ENCODE peak calls at places on chromosomes 6 and 20, in ten cellular contexts. One of them, this sample, is unnamed.

GRCh38 chr6:124854338-124854922 is 107.8 kb upstream of the RNF217 start:
- DNase-seq in H1: no peak
- DNase-seq in CD4-positive, CD25-positive, alpha-beta regulatory T cell: no peak
- DNase-seq in MM.1S: peak
- DNase-seq in AG10803: peak
- DNase-seq in lung: no peak
- DNase-seq in mesendoderm: no peak
- DNase-seq in heart right ventricle: no peak
- DNase-seq in fibroblast of pulmonary artery: peak
- DNase-seq in heart left ventricle: no peak
- DNase-seq in this sample: no peak

GRCh38 chr6:5679696-5680494 is 326.8 kb downstream of the NRN1 start:
- DNase-seq in H1: no peak
- DNase-seq in CD4-positive, CD25-positive, alpha-beta regulatory T cell: peak
- DNase-seq in MM.1S: no peak
- DNase-seq in AG10803: no peak
- DNase-seq in lung: no peak
- DNase-seq in mesendoderm: no peak
- DNase-seq in heart right ventricle: no peak
- DNase-seq in fibroblast of pulmonary artery: no peak
- DNase-seq in heart left ventricle: no peak
- DNase-seq in this sample: no peak

GRCh38 chr20:6152777-6153176 is 29.9 kb upstream of the FERMT1 start:
- DNase-seq in H1: no peak
- DNase-seq in CD4-positive, CD25-positive, alpha-beta regulatory T cell: no peak
- DNase-seq in MM.1S: no peak
- DNase-seq in AG10803: no peak
- DNase-seq in lung: no peak
- DNase-seq in mesendoderm: peak
- DNase-seq in heart right ventricle: no peak
- DNase-seq in fibroblast of pulmonary artery: no peak
- DNase-seq in heart left ventricle: no peak
- DNase-seq in this sample: no peak

GRCh38 chr6:137739544-137739943 is 127.5 kb upstream of the TNFAIP3 start:
- DNase-seq in H1: no peak
- DNase-seq in CD4-positive, CD25-positive, alpha-beta regulatory T cell: no peak
- DNase-seq in MM.1S: no peak
- DNase-seq in AG10803: no peak
- DNase-seq in lung: no peak
- DNase-seq in mesendoderm: no peak
- DNase-seq in heart right ventricle: no peak
- DNase-seq in fibroblast of pulmonary artery: no peak
- DNase-seq in heart left ventricle: no peak
- DNase-seq in this sample: no peak

GRCh38 chr20:50415516-50416268 is 94.5 kb upstream of the PTPN1 start:
- DNase-seq in H1: no peak
- DNase-seq in CD4-positive, CD25-positive, alpha-beta regulatory T cell: no peak
- DNase-seq in MM.1S: no peak
- DNase-seq in AG10803: peak
- DNase-seq in lung: peak
- DNase-seq in mesendoderm: no peak
- DNase-seq in heart right ventricle: peak
- DNase-seq in fibroblast of pulmonary artery: peak
- DNase-seq in heart left ventricle: peak
- DNase-seq in this sample: peak

GRCh38 chr6:38802497-38802896 is 87.4 kb downstream of the DNAH8 start:
- DNase-seq in H1: no peak
- DNase-seq in CD4-positive, CD25-positive, alpha-beta regulatory T cell: no peak
- DNase-seq in MM.1S: no peak
- DNase-seq in AG10803: no peak
- DNase-seq in lung: no peak
- DNase-seq in mesendoderm: no peak
- DNase-seq in heart right ventricle: no peak
- DNase-seq in fibroblast of pulmonary artery: no peak
- DNase-seq in heart left ventricle: no peak
- DNase-seq in this sample: no peak

GRCh38 chr6:132300323-132300949 is 100.8 kb downstream of the MOXD1 start:
- DNase-seq in H1: no peak
- DNase-seq in CD4-positive, CD25-positive, alpha-beta regulatory T cell: peak
- DNase-seq in MM.1S: peak
- DNase-seq in AG10803: peak
- DNase-seq in lung: no peak
- DNase-seq in mesendoderm: peak
- DNase-seq in heart right ventricle: no peak
- DNase-seq in fibroblast of pulmonary artery: peak
- DNase-seq in heart left ventricle: no peak
- DNase-seq in this sample: no peak

GRCh38 chr20:438581-439469 is 23.5 kb downstream of the TBC1D20 start:
- DNase-seq in H1: no peak
- DNase-seq in CD4-positive, CD25-positive, alpha-beta regulatory T cell: peak
- DNase-seq in MM.1S: peak
- DNase-seq in AG10803: no peak
- DNase-seq in lung: no peak
- DNase-seq in mesendoderm: no peak
- DNase-seq in heart right ventricle: peak
- DNase-seq in fibroblast of pulmonary artery: no peak
- DNase-seq in heart left ventricle: no peak
- DNase-seq in this sample: peak

GRCh38 chr6:154441995-154442310 is 68.5 kb downstream of the CNKSR3 start:
- DNase-seq in H1: no peak
- DNase-seq in CD4-positive, CD25-positive, alpha-beta regulatory T cell: no peak
- DNase-seq in MM.1S: no peak
- DNase-seq in AG10803: no peak
- DNase-seq in lung: no peak
- DNase-seq in mesendoderm: no peak
- DNase-seq in heart right ventricle: no peak
- DNase-seq in fibroblast of pulmonary artery: no peak
- DNase-seq in heart left ventricle: no peak
- DNase-seq in this sample: no peak

GRCh38 chr6:17728551-17729222 is 22.0 kb upstream of the NUP153 start:
- DNase-seq in H1: no peak
- DNase-seq in CD4-positive, CD25-positive, alpha-beta regulatory T cell: no peak
- DNase-seq in MM.1S: no peak
- DNase-seq in AG10803: no peak
- DNase-seq in lung: no peak
- DNase-seq in mesendoderm: no peak
- DNase-seq in heart right ventricle: no peak
- DNase-seq in fibroblast of pulmonary artery: no peak
- DNase-seq in heart left ventricle: no peak
- DNase-seq in this sample: no peak

GRCh38 chr6:140475086-140475485 is 1100.6 kb upstream of the CITED2 start:
- DNase-seq in H1: no peak
- DNase-seq in CD4-positive, CD25-positive, alpha-beta regulatory T cell: no peak
- DNase-seq in MM.1S: no peak
- DNase-seq in AG10803: no peak
- DNase-seq in lung: no peak
- DNase-seq in mesendoderm: no peak
- DNase-seq in heart right ventricle: no peak
- DNase-seq in fibroblast of pulmonary artery: no peak
- DNase-seq in heart left ventricle: no peak
- DNase-seq in this sample: no peak

GRCh38 chr6:130937942-130938604 is 110.9 kb downstream of the SMLR1 start:
- DNase-seq in H1: no peak
- DNase-seq in CD4-positive, CD25-positive, alpha-beta regulatory T cell: no peak
- DNase-seq in MM.1S: no peak
- DNase-seq in AG10803: peak
- DNase-seq in lung: no peak
- DNase-seq in mesendoderm: peak
- DNase-seq in heart right ventricle: no peak
- DNase-seq in fibroblast of pulmonary artery: peak
- DNase-seq in heart left ventricle: no peak
- DNase-seq in this sample: no peak

GRCh38 chr6:3887150-3887700 is 38.1 kb downstream of the FAM50B start:
- DNase-seq in H1: no peak
- DNase-seq in CD4-positive, CD25-positive, alpha-beta regulatory T cell: peak
- DNase-seq in MM.1S: no peak
- DNase-seq in AG10803: peak
- DNase-seq in lung: no peak
- DNase-seq in mesendoderm: peak
- DNase-seq in heart right ventricle: no peak
- DNase-seq in fibroblast of pulmonary artery: peak
- DNase-seq in heart left ventricle: no peak
- DNase-seq in this sample: no peak

GRCh38 chr6:82396964-82397761 is 33.5 kb downstream of the TPBG start:
- DNase-seq in H1: no peak
- DNase-seq in CD4-positive, CD25-positive, alpha-beta regulatory T cell: no peak
- DNase-seq in MM.1S: peak
- DNase-seq in AG10803: peak
- DNase-seq in lung: no peak
- DNase-seq in mesendoderm: no peak
- DNase-seq in heart right ventricle: no peak
- DNase-seq in fibroblast of pulmonary artery: peak
- DNase-seq in heart left ventricle: no peak
- DNase-seq in this sample: no peak

GRCh38 chr20:47318027-47318595 is 38.4 kb downstream of the ZMYND8 start:
- DNase-seq in H1: peak
- DNase-seq in CD4-positive, CD25-positive, alpha-beta regulatory T cell: no peak
- DNase-seq in MM.1S: no peak
- DNase-seq in AG10803: peak
- DNase-seq in lung: no peak
- DNase-seq in mesendoderm: peak
- DNase-seq in heart right ventricle: no peak
- DNase-seq in fibroblast of pulmonary artery: peak
- DNase-seq in heart left ventricle: no peak
- DNase-seq in this sample: peak

GRCh38 chr6:8375916-8376315 is 59.4 kb downstream of the SLC35B3 start:
- DNase-seq in H1: no peak
- DNase-seq in CD4-positive, CD25-positive, alpha-beta regulatory T cell: no peak
- DNase-seq in MM.1S: no peak
- DNase-seq in AG10803: no peak
- DNase-seq in lung: no peak
- DNase-seq in mesendoderm: no peak
- DNase-seq in heart right ventricle: no peak
- DNase-seq in fibroblast of pulmonary artery: no peak
- DNase-seq in heart left ventricle: no peak
- DNase-seq in this sample: no peak

GRCh38 chr6:95723638-95724037 is 146.3 kb downstream of the MANEA start:
- DNase-seq in H1: no peak
- DNase-seq in CD4-positive, CD25-positive, alpha-beta regulatory T cell: no peak
- DNase-seq in MM.1S: no peak
- DNase-seq in AG10803: no peak
- DNase-seq in lung: no peak
- DNase-seq in mesendoderm: no peak
- DNase-seq in heart right ventricle: no peak
- DNase-seq in fibroblast of pulmonary artery: no peak
- DNase-seq in heart left ventricle: no peak
- DNase-seq in this sample: peak

GRCh38 chr20:41260734-41261220 is 56.8 kb downstream of the ZHX3 start:
- DNase-seq in H1: no peak
- DNase-seq in CD4-positive, CD25-positive, alpha-beta regulatory T cell: no peak
- DNase-seq in MM.1S: no peak
- DNase-seq in AG10803: no peak
- DNase-seq in lung: no peak
- DNase-seq in mesendoderm: peak
- DNase-seq in heart right ventricle: no peak
- DNase-seq in fibroblast of pulmonary artery: peak
- DNase-seq in heart left ventricle: no peak
- DNase-seq in this sample: no peak

GRCh38 chr20:41258489-41258888 is 59.0 kb downstream of the ZHX3 start:
- DNase-seq in H1: no peak
- DNase-seq in CD4-positive, CD25-positive, alpha-beta regulatory T cell: no peak
- DNase-seq in MM.1S: no peak
- DNase-seq in AG10803: no peak
- DNase-seq in lung: no peak
- DNase-seq in mesendoderm: no peak
- DNase-seq in heart right ventricle: no peak
- DNase-seq in fibroblast of pulmonary artery: no peak
- DNase-seq in heart left ventricle: no peak
- DNase-seq in this sample: no peak

GRCh38 chr20:41261790-41262717 is 55.5 kb downstream of the ZHX3 start:
- DNase-seq in H1: no peak
- DNase-seq in CD4-positive, CD25-positive, alpha-beta regulatory T cell: no peak
- DNase-seq in MM.1S: no peak
- DNase-seq in AG10803: no peak
- DNase-seq in lung: no peak
- DNase-seq in mesendoderm: peak
- DNase-seq in heart right ventricle: no peak
- DNase-seq in fibroblast of pulmonary artery: no peak
- DNase-seq in heart left ventricle: no peak
- DNase-seq in this sample: no peak

GRCh38 chr20:41261260-41261659 is 56.3 kb downstream of the ZHX3 start:
- DNase-seq in H1: no peak
- DNase-seq in CD4-positive, CD25-positive, alpha-beta regulatory T cell: no peak
- DNase-seq in MM.1S: no peak
- DNase-seq in AG10803: no peak
- DNase-seq in lung: no peak
- DNase-seq in mesendoderm: peak
- DNase-seq in heart right ventricle: no peak
- DNase-seq in fibroblast of pulmonary artery: no peak
- DNase-seq in heart left ventricle: no peak
- DNase-seq in this sample: no peak

GRCh38 chr20:41259309-41259708 is 58.2 kb downstream of the ZHX3 start:
- DNase-seq in H1: no peak
- DNase-seq in CD4-positive, CD25-positive, alpha-beta regulatory T cell: no peak
- DNase-seq in MM.1S: no peak
- DNase-seq in AG10803: no peak
- DNase-seq in lung: no peak
- DNase-seq in mesendoderm: no peak
- DNase-seq in heart right ventricle: no peak
- DNase-seq in fibroblast of pulmonary artery: no peak
- DNase-seq in heart left ventricle: no peak
- DNase-seq in this sample: no peak
- H3K4me3 ChIP-seq in H1: no peak
- H3K4me3 ChIP-seq in CD4-positive, CD25-positive, alpha-beta regulatory T cell: no peak
- H3K4me3 ChIP-seq in MM.1S: no peak
- H3K4me3 ChIP-seq in AG10803: no peak
- H3K4me3 ChIP-seq in lung: no peak
- H3K4me3 ChIP-seq in mesendoderm: no peak
- H3K4me3 ChIP-seq in heart right ventricle: no peak
- H3K4me3 ChIP-seq in fibroblast of pulmonary artery: no peak
- H3K4me3 ChIP-seq in heart left ventricle: no peak
- H3K4me3 ChIP-seq in this sample: no peak

GRCh38 chr6:26122402-26122792 is 35.2 kb downstream of the HFE start:
- DNase-seq in H1: no peak
- DNase-seq in CD4-positive, CD25-positive, alpha-beta regulatory T cell: no peak
- DNase-seq in MM.1S: peak
- DNase-seq in AG10803: no peak
- DNase-seq in lung: no peak
- DNase-seq in mesendoderm: peak
- DNase-seq in heart right ventricle: no peak
- DNase-seq in fibroblast of pulmonary artery: no peak
- DNase-seq in heart left ventricle: no peak
- DNase-seq in this sample: no peak
- H3K4me3 ChIP-seq in H1: peak
- H3K4me3 ChIP-seq in CD4-positive, CD25-positive, alpha-beta regulatory T cell: peak
- H3K4me3 ChIP-seq in MM.1S: peak
- H3K4me3 ChIP-seq in AG10803: peak
- H3K4me3 ChIP-seq in lung: no peak
- H3K4me3 ChIP-seq in mesendoderm: no peak
- H3K4me3 ChIP-seq in heart right ventricle: peak
- H3K4me3 ChIP-seq in fibroblast of pulmonary artery: peak
- H3K4me3 ChIP-seq in heart left ventricle: peak
- H3K4me3 ChIP-seq in this sample: peak

GRCh38 chr6:149861603-149862423 is 2.3 kb downstream of the LRP11 start:
- DNase-seq in H1: no peak
- DNase-seq in CD4-positive, CD25-positive, alpha-beta regulatory T cell: no peak
- DNase-seq in MM.1S: no peak
- DNase-seq in AG10803: no peak
- DNase-seq in lung: no peak
- DNase-seq in mesendoderm: no peak
- DNase-seq in heart right ventricle: no peak
- DNase-seq in fibroblast of pulmonary artery: no peak
- DNase-seq in heart left ventricle: no peak
- DNase-seq in this sample: no peak
- H3K4me3 ChIP-seq in H1: no peak
- H3K4me3 ChIP-seq in CD4-positive, CD25-positive, alpha-beta regulatory T cell: no peak
- H3K4me3 ChIP-seq in MM.1S: no peak
- H3K4me3 ChIP-seq in AG10803: peak
- H3K4me3 ChIP-seq in lung: no peak
- H3K4me3 ChIP-seq in mesendoderm: no peak
- H3K4me3 ChIP-seq in heart right ventricle: peak
- H3K4me3 ChIP-seq in fibroblast of pulmonary artery: no peak
- H3K4me3 ChIP-seq in heart left ventricle: no peak
- H3K4me3 ChIP-seq in this sample: no peak

GRCh38 chr20:38875170-38875993 is 50.8 kb upstream of the FAM83D start:
- DNase-seq in H1: no peak
- DNase-seq in CD4-positive, CD25-positive, alpha-beta regulatory T cell: peak
- DNase-seq in MM.1S: peak
- DNase-seq in AG10803: no peak
- DNase-seq in lung: no peak
- DNase-seq in mesendoderm: peak
- DNase-seq in heart right ventricle: no peak
- DNase-seq in fibroblast of pulmonary artery: no peak
- DNase-seq in heart left ventricle: no peak
- DNase-seq in this sample: peak
- H3K4me3 ChIP-seq in H1: no peak
- H3K4me3 ChIP-seq in CD4-positive, CD25-positive, alpha-beta regulatory T cell: peak
- H3K4me3 ChIP-seq in MM.1S: peak
- H3K4me3 ChIP-seq in AG10803: no peak
- H3K4me3 ChIP-seq in lung: no peak
- H3K4me3 ChIP-seq in mesendoderm: no peak
- H3K4me3 ChIP-seq in heart right ventricle: no peak
- H3K4me3 ChIP-seq in fibroblast of pulmonary artery: no peak
- H3K4me3 ChIP-seq in heart left ventricle: no peak
- H3K4me3 ChIP-seq in this sample: peak

This sample was measured in Peyer's patch.